ENCODE peak calls at places on chromosomes 12 and 14, in nine cellular contexts. One of them, this sample, is unnamed.

GRCh38 chr12:123071401-123072304 is 79.2 kb downstream of the PITPNM2 start:
- DNase-seq in astrocyte of the spinal cord: no peak
- DNase-seq in NCI-H69: peak
- DNase-seq in RPMI8226: no peak
- DNase-seq in effector memory CD8-positive, alpha-beta T cell: no peak
- DNase-seq in H4: no peak
- DNase-seq in HuH-7: no peak
- DNase-seq in GM10248: no peak
- DNase-seq in stimulated activated CD8-positive, alpha-beta memory T cell treated with anti-CD3 and anti-CD28 coated beads, Interleukin-4, amount 100 ng/mL, for 4 hours: no peak
- DNase-seq in this sample: no peak

GRCh38 chr12:38157274-38157932 is 159.2 kb upstream of the ALG10B start:
- DNase-seq in astrocyte of the spinal cord: no peak
- DNase-seq in NCI-H69: no peak
- DNase-seq in RPMI8226: no peak
- DNase-seq in effector memory CD8-positive, alpha-beta T cell: no peak
- DNase-seq in H4: no peak
- DNase-seq in HuH-7: no peak
- DNase-seq in GM10248: no peak
- DNase-seq in stimulated activated CD8-positive, alpha-beta memory T cell treated with anti-CD3 and anti-CD28 coated beads, Interleukin-4, amount 100 ng/mL, for 4 hours: no peak
- DNase-seq in this sample: no peak

GRCh38 chr14:32226051-32226450 is 23.0 kb upstream of the RNU6-8 start:
- DNase-seq in astrocyte of the spinal cord: peak
- DNase-seq in NCI-H69: no peak
- DNase-seq in RPMI8226: no peak
- DNase-seq in effector memory CD8-positive, alpha-beta T cell: no peak
- DNase-seq in H4: no peak
- DNase-seq in HuH-7: no peak
- DNase-seq in GM10248: no peak
- DNase-seq in stimulated activated CD8-positive, alpha-beta memory T cell treated with anti-CD3 and anti-CD28 coated beads, Interleukin-4, amount 100 ng/mL, for 4 hours: no peak
- DNase-seq in this sample: no peak

GRCh38 chr12:18935371-18935965 is 194.1 kb upstream of the PLEKHA5 start:
- DNase-seq in astrocyte of the spinal cord: no peak
- DNase-seq in NCI-H69: no peak
- DNase-seq in RPMI8226: no peak
- DNase-seq in effector memory CD8-positive, alpha-beta T cell: no peak
- DNase-seq in H4: no peak
- DNase-seq in HuH-7: no peak
- DNase-seq in GM10248: no peak
- DNase-seq in stimulated activated CD8-positive, alpha-beta memory T cell treated with anti-CD3 and anti-CD28 coated beads, Interleukin-4, amount 100 ng/mL, for 4 hours: no peak
- DNase-seq in this sample: no peak

GRCh38 chr12:56385873-56386272 is 23.2 kb upstream of the APOF start:
- DNase-seq in astrocyte of the spinal cord: no peak
- DNase-seq in NCI-H69: peak
- DNase-seq in RPMI8226: peak
- DNase-seq in effector memory CD8-positive, alpha-beta T cell: no peak
- DNase-seq in H4: no peak
- DNase-seq in HuH-7: no peak
- DNase-seq in GM10248: no peak
- DNase-seq in stimulated activated CD8-positive, alpha-beta memory T cell treated with anti-CD3 and anti-CD28 coated beads, Interleukin-4, amount 100 ng/mL, for 4 hours: no peak
- DNase-seq in this sample: no peak

GRCh38 chr12:67893003-67893402 is 96.2 kb upstream of the IFNG-AS1 start:
- DNase-seq in astrocyte of the spinal cord: no peak
- DNase-seq in NCI-H69: peak
- DNase-seq in RPMI8226: no peak
- DNase-seq in effector memory CD8-positive, alpha-beta T cell: no peak
- DNase-seq in H4: no peak
- DNase-seq in HuH-7: no peak
- DNase-seq in GM10248: no peak
- DNase-seq in stimulated activated CD8-positive, alpha-beta memory T cell treated with anti-CD3 and anti-CD28 coated beads, Interleukin-4, amount 100 ng/mL, for 4 hours: no peak
- DNase-seq in this sample: no peak

GRCh38 chr14:102571043-102571442 is 21.4 kb upstream of the RCOR1 start:
- DNase-seq in astrocyte of the spinal cord: no peak
- DNase-seq in NCI-H69: no peak
- DNase-seq in RPMI8226: no peak
- DNase-seq in effector memory CD8-positive, alpha-beta T cell: no peak
- DNase-seq in H4: no peak
- DNase-seq in HuH-7: no peak
- DNase-seq in GM10248: no peak
- DNase-seq in stimulated activated CD8-positive, alpha-beta memory T cell treated with anti-CD3 and anti-CD28 coated beads, Interleukin-4, amount 100 ng/mL, for 4 hours: no peak
- DNase-seq in this sample: no peak

GRCh38 chr14:68633131-68633991 is 159.5 kb downstream of the ZFP36L1 start:
- DNase-seq in astrocyte of the spinal cord: peak
- DNase-seq in NCI-H69: no peak
- DNase-seq in RPMI8226: no peak
- DNase-seq in effector memory CD8-positive, alpha-beta T cell: no peak
- DNase-seq in H4: no peak
- DNase-seq in HuH-7: no peak
- DNase-seq in GM10248: peak
- DNase-seq in stimulated activated CD8-positive, alpha-beta memory T cell treated with anti-CD3 and anti-CD28 coated beads, Interleukin-4, amount 100 ng/mL, for 4 hours: no peak
- DNase-seq in this sample: no peak

GRCh38 chr12:40439771-40440492 is 215.1 kb downstream of the LRRK2 start:
- DNase-seq in astrocyte of the spinal cord: no peak
- DNase-seq in NCI-H69: no peak
- DNase-seq in RPMI8226: no peak
- DNase-seq in effector memory CD8-positive, alpha-beta T cell: no peak
- DNase-seq in H4: peak
- DNase-seq in HuH-7: no peak
- DNase-seq in GM10248: no peak
- DNase-seq in stimulated activated CD8-positive, alpha-beta memory T cell treated with anti-CD3 and anti-CD28 coated beads, Interleukin-4, amount 100 ng/mL, for 4 hours: no peak
- DNase-seq in this sample: no peak

GRCh38 chr12:46187023-46187422 is 81.8 kb downstream of the SLC38A1 start:
- DNase-seq in astrocyte of the spinal cord: peak
- DNase-seq in NCI-H69: no peak
- DNase-seq in RPMI8226: no peak
- DNase-seq in effector memory CD8-positive, alpha-beta T cell: no peak
- DNase-seq in H4: no peak
- DNase-seq in HuH-7: no peak
- DNase-seq in GM10248: no peak
- DNase-seq in stimulated activated CD8-positive, alpha-beta memory T cell treated with anti-CD3 and anti-CD28 coated beads, Interleukin-4, amount 100 ng/mL, for 4 hours: no peak
- DNase-seq in this sample: peak

GRCh38 chr14:106058342-106058741 is 532.0 kb downstream of the TMEM121 start:
- DNase-seq in astrocyte of the spinal cord: no peak
- DNase-seq in NCI-H69: no peak
- DNase-seq in RPMI8226: no peak
- DNase-seq in effector memory CD8-positive, alpha-beta T cell: no peak
- DNase-seq in H4: no peak
- DNase-seq in HuH-7: no peak
- DNase-seq in GM10248: no peak
- DNase-seq in stimulated activated CD8-positive, alpha-beta memory T cell treated with anti-CD3 and anti-CD28 coated beads, Interleukin-4, amount 100 ng/mL, for 4 hours: no peak
- DNase-seq in this sample: no peak

GRCh38 chr12:19969476-19969875 is 398.9 kb upstream of the PDE3A start:
- DNase-seq in astrocyte of the spinal cord: no peak
- DNase-seq in NCI-H69: peak
- DNase-seq in RPMI8226: no peak
- DNase-seq in effector memory CD8-positive, alpha-beta T cell: no peak
- DNase-seq in H4: no peak
- DNase-seq in HuH-7: no peak
- DNase-seq in GM10248: no peak
- DNase-seq in stimulated activated CD8-positive, alpha-beta memory T cell treated with anti-CD3 and anti-CD28 coated beads, Interleukin-4, amount 100 ng/mL, for 4 hours: no peak
- DNase-seq in this sample: no peak

GRCh38 chr14:63297387-63297786 is 21.3 kb downstream of the GPHB5 start:
- DNase-seq in astrocyte of the spinal cord: no peak
- DNase-seq in NCI-H69: no peak
- DNase-seq in RPMI8226: no peak
- DNase-seq in effector memory CD8-positive, alpha-beta T cell: no peak
- DNase-seq in H4: no peak
- DNase-seq in HuH-7: no peak
- DNase-seq in GM10248: no peak
- DNase-seq in stimulated activated CD8-positive, alpha-beta memory T cell treated with anti-CD3 and anti-CD28 coated beads, Interleukin-4, amount 100 ng/mL, for 4 hours: no peak
- DNase-seq in this sample: no peak

GRCh38 chr12:66753810-66754209 is 74.9 kb upstream of the GRIP1 start:
- DNase-seq in astrocyte of the spinal cord: no peak
- DNase-seq in NCI-H69: peak
- DNase-seq in RPMI8226: no peak
- DNase-seq in effector memory CD8-positive, alpha-beta T cell: no peak
- DNase-seq in H4: no peak
- DNase-seq in HuH-7: no peak
- DNase-seq in GM10248: no peak
- DNase-seq in stimulated activated CD8-positive, alpha-beta memory T cell treated with anti-CD3 and anti-CD28 coated beads, Interleukin-4, amount 100 ng/mL, for 4 hours: no peak
- DNase-seq in this sample: no peak

GRCh38 chr12:25110260-25110659 is 84.7 kb downstream of the DNAI7 start:
- DNase-seq in astrocyte of the spinal cord: no peak
- DNase-seq in NCI-H69: peak
- DNase-seq in RPMI8226: no peak
- DNase-seq in effector memory CD8-positive, alpha-beta T cell: no peak
- DNase-seq in H4: no peak
- DNase-seq in HuH-7: no peak
- DNase-seq in GM10248: no peak
- DNase-seq in stimulated activated CD8-positive, alpha-beta memory T cell treated with anti-CD3 and anti-CD28 coated beads, Interleukin-4, amount 100 ng/mL, for 4 hours: no peak
- DNase-seq in this sample: no peak

GRCh38 chr14:105420141-105420975 is 731 bp downstream of the MTA1 start:
- DNase-seq in astrocyte of the spinal cord: no peak
- DNase-seq in NCI-H69: peak
- DNase-seq in RPMI8226: no peak
- DNase-seq in effector memory CD8-positive, alpha-beta T cell: no peak
- DNase-seq in H4: no peak
- DNase-seq in HuH-7: no peak
- DNase-seq in GM10248: no peak
- DNase-seq in stimulated activated CD8-positive, alpha-beta memory T cell treated with anti-CD3 and anti-CD28 coated beads, Interleukin-4, amount 100 ng/mL, for 4 hours: no peak
- DNase-seq in this sample: no peak

GRCh38 chr12:69440886-69441285 is 29.3 kb upstream of the FRS2 start:
- DNase-seq in astrocyte of the spinal cord: no peak
- DNase-seq in NCI-H69: no peak
- DNase-seq in RPMI8226: no peak
- DNase-seq in effector memory CD8-positive, alpha-beta T cell: no peak
- DNase-seq in H4: no peak
- DNase-seq in HuH-7: no peak
- DNase-seq in GM10248: no peak
- DNase-seq in stimulated activated CD8-positive, alpha-beta memory T cell treated with anti-CD3 and anti-CD28 coated beads, Interleukin-4, amount 100 ng/mL, for 4 hours: no peak
- DNase-seq in this sample: no peak

GRCh38 chr12:89817501-89818226 is 109.0 kb upstream of the ATP2B1 start:
- DNase-seq in astrocyte of the spinal cord: no peak
- DNase-seq in NCI-H69: no peak
- DNase-seq in RPMI8226: no peak
- DNase-seq in effector memory CD8-positive, alpha-beta T cell: no peak
- DNase-seq in H4: no peak
- DNase-seq in HuH-7: no peak
- DNase-seq in GM10248: no peak
- DNase-seq in stimulated activated CD8-positive, alpha-beta memory T cell treated with anti-CD3 and anti-CD28 coated beads, Interleukin-4, amount 100 ng/mL, for 4 hours: no peak
- DNase-seq in this sample: no peak

This sample was measured in AG09309.